ENCODE peak calls at places on chromosomes 11 and 22, in five cellular contexts. P is astrocyte of the spinal cord, K is pancreas, B is WTC11, T is transverse colon. A is an unnamed sample.

GRCh38 chr22:23255506-23255905 is 75.2 kb downstream of the BCR start:
- DNase-seq in P (no peak), K (no peak), B (no peak), T (no peak), A (no peak)

GRCh38 chr11:69321877-69322350 is 28.0 kb downstream of the MYEOV start:
- DNase-seq in P (peak; percentile 93), K (no peak), B (no peak), T (no peak), A (no peak)

GRCh38 chr22:28899199-28899853 is 16.0 kb downstream of the ZNRF3 start:
- DNase-seq in P (no peak), K (no peak), B (no peak), T (no peak), A (no peak)

GRCh38 chr11:62544521-62545436 is 1.8 kb downstream of the AHNAK start:
- DNase-seq in P (no peak), K (peak; percentile 50), B (no peak), T (peak; percentile 68), A (peak; percentile 68)

GRCh38 chr22:42768385-42769035 is 47.8 kb upstream of the A4GALT start:
- DNase-seq in P (no peak), K (no peak), B (no peak), T (no peak), A (no peak)

GRCh38 chr11:59899532-59899931 is 20.9 kb downstream of the OOSP3 start:
- DNase-seq in P (no peak), K (no peak), B (no peak), T (no peak), A (no peak)

GRCh38 chr11:12840871-12841516 is 166.8 kb downstream of the TEAD1 start:
- DNase-seq in P (no peak), K (no peak), B (no peak), T (no peak), A (no peak)

GRCh38 chr22:20257474-20258299 is 10.4 kb downstream of the RTN4R start:
- DNase-seq in P (no peak), K (no peak), B (no peak), T (no peak), A (no peak)

GRCh38 chr11:34850339-34850738 is 65.8 kb downstream of the APIP start:
- DNase-seq in P (no peak), K (no peak), B (no peak), T (peak; percentile 51), A (no peak)

GRCh38 chr11:69912911-69913451 is 93.8 kb upstream of the FGF3 start:
- DNase-seq in P (no peak), K (no peak), B (peak; percentile 25), T (peak; percentile 27), A (no peak)

GRCh38 chr22:23058063-23058462 is 12.3 kb upstream of the GNAZ start:
- DNase-seq in P (no peak), K (no peak), B (peak; percentile 9), T (no peak), A (no peak)

GRCh38 chr11:94036096-94036495 is 14.9 kb downstream of the HEPHL1 start:
- DNase-seq in P (no peak), K (no peak), B (no peak), T (no peak), A (no peak)

GRCh38 chr22:50131894-50132293 is 38.6 kb upstream of the PANX2 start:
- DNase-seq in P (no peak), K (no peak), B (no peak), T (no peak), A (no peak)

GRCh38 chr22:50002791-50003190 is 9.8 kb downstream of the IL17REL start:
- DNase-seq in P (no peak), K (no peak), B (no peak), T (peak; percentile 7), A (no peak)

GRCh38 chr22:35540600-35541253 is at the start of gene RASD2:
- DNase-seq in P (no peak), K (peak; percentile 38), B (peak; percentile 56), T (peak; percentile 58), A (peak; percentile 61)

GRCh38 chr11:67449116-67449844 is 3.2 kb downstream of the GPR152 start:
- DNase-seq in P (no peak), K (no peak), B (no peak), T (no peak), A (no peak)

GRCh38 chr11:87300640-87301381 is 263.1 kb downstream of the TMEM135 start:
- DNase-seq in P (no peak), K (no peak), B (no peak), T (peak; percentile 25), A (no peak)
- TF ChIP-seq CTCF in P (no peak), K (no peak), B (no peak), T (no peak), A (no peak)

GRCh38 chr22:31241936-31242335 is 29.8 kb downstream of the LIMK2 start:
- DNase-seq in P (peak; percentile 48), K (no peak), B (no peak), T (no peak), A (no peak)
- TF ChIP-seq CTCF in P (peak; percentile 38), K (no peak), B (no peak), T (no peak), A (no peak)

GRCh38 chr11:118789501-118790356 is 1.2 kb downstream of the DDX6 start:
- DNase-seq in P (peak; percentile 33), K (no peak), B (no peak), T (no peak), A (no peak)
- TF ChIP-seq CTCF in P (no peak), K (no peak), B (no peak), T (no peak), A (no peak)

DNA sequence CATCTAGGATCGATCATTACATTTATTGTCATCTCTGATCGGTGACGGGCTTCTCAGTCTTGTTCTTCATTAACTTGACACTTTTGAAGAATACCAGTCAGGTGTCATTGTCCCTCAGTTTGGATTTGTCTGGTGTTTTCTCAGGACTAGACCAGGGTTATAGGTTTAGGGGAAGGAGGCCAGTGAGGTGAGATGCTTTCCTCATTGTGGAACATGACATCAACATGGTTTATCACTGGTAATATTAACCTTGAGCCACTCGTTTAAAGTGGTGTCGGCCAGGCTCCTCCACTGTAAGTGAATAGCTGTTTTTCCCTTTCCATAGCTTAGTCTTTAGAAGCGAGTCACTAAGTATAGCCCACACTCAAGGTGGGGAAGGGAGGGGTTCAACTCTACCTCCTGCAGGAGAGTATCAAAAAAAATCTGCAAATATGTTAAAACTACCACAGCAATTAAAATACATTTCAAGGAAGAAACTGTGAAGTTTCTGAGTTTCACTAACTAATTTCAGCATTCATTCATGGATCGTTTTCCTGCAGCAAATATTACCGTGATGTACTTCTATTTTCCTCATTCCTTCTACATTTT is 42.0 kb downstream of the KCNQ1OT1 start:
- DNase-seq in P (no peak), K (no peak), B (no peak), T (no peak), A (no peak)
- TF ChIP-seq CTCF in P (no peak), K (no peak), B (no peak), T (no peak), A (no peak)

DNA sequence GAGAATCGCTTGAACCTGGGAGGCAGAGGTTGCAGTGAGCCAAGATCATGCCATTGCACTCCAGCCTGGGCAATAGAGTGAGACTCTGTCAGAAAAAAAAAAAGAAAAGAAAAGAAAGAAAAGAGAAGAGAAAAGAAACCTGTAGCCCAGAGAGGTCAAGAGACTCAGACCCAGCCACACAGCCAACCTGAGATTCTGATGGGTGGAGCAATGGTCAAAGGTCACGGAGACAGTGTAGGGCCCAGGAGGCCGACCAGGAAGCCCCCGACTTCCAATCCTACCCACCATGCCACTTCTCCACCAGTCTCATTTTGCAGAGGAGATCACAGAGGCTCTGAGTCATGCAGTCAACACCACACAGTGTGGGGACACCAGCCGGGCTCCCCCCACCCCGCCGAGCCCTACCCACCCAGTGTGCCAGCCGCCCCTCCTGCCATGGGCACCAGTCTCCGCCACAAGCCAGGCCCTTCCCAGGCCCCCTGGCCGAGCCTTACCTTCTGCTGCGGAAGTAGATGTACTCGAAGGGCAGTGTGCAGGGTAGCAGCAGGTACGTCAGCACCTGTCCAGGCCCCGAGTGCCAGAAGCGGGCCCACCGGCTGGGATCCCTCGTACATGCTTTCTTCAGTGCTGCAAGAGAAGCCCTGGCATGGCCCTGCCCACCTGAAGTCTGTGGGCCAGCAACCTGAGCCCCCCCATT is 7.9 kb downstream of the PNPLA5 start:
- DNase-seq in P (no peak), K (no peak), B (no peak), T (no peak), A (no peak)
- TF ChIP-seq CTCF in P (no peak), K (no peak), B (no peak), T (no peak), A (no peak)

DNA sequence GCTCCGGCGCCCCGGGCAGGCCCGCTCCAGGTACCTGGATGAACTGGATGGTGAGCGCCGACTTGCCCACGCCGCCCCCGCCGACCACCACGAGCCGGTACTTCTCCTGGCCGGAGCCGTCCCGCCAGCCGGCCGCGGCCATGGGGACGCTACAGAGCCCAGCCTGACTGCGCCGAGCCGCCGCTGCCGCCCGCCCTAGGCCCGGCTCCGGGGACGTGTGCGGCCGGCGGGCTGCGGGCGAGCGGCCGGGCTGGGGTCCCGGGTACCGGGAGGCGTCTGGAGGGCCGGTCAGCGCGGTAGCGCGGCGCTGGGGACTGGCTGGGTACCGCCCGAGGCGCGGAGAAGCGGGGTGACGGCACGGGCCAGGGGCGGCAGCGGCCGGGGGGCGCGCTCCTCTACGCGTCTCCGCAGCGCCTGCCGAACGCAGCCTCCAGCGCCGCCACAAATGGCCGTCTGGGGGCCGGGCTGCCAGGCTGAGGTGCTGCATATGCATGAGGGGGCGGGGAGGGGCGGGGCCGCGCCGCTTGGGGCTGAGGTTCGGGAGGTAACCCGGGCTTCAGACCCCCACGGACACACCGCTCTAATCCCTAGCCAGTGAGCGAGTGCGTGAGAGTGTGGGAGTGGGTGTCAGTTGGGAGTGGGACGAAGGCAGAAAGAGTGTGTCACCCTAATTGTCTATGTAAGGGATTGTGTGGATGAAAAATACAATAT is at the start of gene RRAS2:
- DNase-seq in P (peak; percentile 80), K (peak; percentile 81), B (peak; percentile 85), T (peak; percentile 81), A (peak; percentile 77)
- TF ChIP-seq CTCF in P (no peak), K (no peak), B (no peak), T (no peak), A (no peak)

DNA sequence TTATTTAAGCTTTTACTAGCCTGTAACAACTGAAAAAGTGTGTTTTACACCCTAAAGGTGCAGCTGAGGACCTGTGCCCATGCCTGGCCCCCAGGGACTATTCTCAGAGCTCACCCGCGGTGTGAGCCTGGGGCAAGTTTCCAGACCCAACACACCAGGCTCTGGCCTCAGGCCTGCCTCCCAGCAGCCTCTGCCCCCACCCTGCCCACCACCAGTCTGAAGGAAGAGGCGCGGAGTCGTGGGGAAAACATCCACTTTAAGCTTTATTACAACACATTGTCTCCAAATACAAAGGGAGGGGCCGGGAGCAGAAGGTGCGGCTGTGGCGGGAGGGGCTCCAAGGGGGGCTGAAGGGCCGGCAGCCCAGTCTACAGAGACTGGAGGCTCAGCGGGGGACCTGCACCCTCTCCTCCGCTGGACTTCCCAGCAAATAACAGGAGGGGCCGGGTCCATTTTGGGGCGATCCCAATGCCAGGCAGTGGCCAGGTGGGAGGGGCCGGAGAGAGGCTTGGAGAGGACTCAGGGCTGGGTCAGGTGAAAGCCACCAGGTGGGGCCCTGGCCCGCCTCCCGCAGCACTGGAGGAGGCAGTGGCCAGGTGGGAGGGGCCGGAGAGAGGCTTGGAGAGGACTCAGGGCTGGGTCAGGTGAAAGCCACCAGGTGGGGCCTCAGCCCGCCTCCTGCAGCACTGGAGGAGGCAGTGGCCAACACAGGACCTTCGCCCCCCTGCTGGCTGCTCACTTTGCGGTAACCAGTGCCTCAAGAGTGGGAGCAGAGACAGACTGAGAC is 18.1 kb downstream of the DUSP8 start:
- DNase-seq in P (no peak), K (peak; percentile 99), B (peak; percentile 82), T (peak; percentile 89), A (no peak)
- TF ChIP-seq CTCF in P (no peak), K (peak; percentile 38), B (no peak), T (peak; percentile 50), A (no peak)

GRCh38 chr22:17638432-17639237 is at the start of gene BCL2L13:
- DNase-seq in P (peak; percentile 89), K (peak; percentile 93), B (peak; percentile 94), T (peak; percentile 95), A (peak; percentile 91)
- TF ChIP-seq CTCF in P (no peak), K (no peak), B (no peak), T (no peak), A (no peak)

GRCh38 chr11:115612331-115612730 is 108.1 kb upstream of the CADM1 start:
- DNase-seq in P (no peak), K (no peak), B (no peak), T (no peak), A (no peak)
- TF ChIP-seq CTCF in P (no peak), K (no peak), B (no peak), T (no peak), A (no peak)

A was measured in heart right ventricle.